ENCODE peak calls at places on chromosomes 11 and 22, in ten cellular contexts. O is EH; J is stomach; K is SK-N-SH; S is NCI-H774; V is GM12878; C is GM04503; I is NCI-H1092 treated with DMSO at 0.1 percent for 48 hours; Y is stimulated activated naive CD8-positive, alpha-beta T cell treated with anti-CD3 and anti-CD28 coated beads, Interleukin-15, Interleukin-2, amounts not matched to agents 100 U/mL and 50 U/mL, for 24 hours; Z is A549. U is an unnamed sample.

GRCh38 chr22:23888615-23889401 is 5.4 kb upstream of the MIF start:
- DNase-seq in O (peak; percentile 44), J (no peak), K (peak; percentile 55), S (no peak), V (no peak), C (no peak), I (no peak), Y (no peak), Z (peak; percentile 39), U (no peak)

GRCh38 chr22:42184852-42185251 is 54.2 kb upstream of the CYP2D6 start:
- DNase-seq in O (no peak), J (no peak), K (no peak), S (no peak), V (no peak), C (no peak), I (no peak), Y (no peak), Z (no peak), U (no peak)

GRCh38 chr11:6604081-6604626 is 580 bp downstream of the ILK start:
- DNase-seq in O (peak; percentile 78), J (peak; percentile 45), K (peak; percentile 73), S (no peak), V (no peak), C (no peak), I (peak; percentile 48), Y (peak; percentile 57), Z (peak; percentile 37), U (peak; percentile 77)

GRCh38 chr22:41762980-41763779 is 37.3 kb upstream of the CCDC134 start:
- DNase-seq in O (no peak), J (no peak), K (no peak), S (no peak), V (no peak), C (no peak), I (no peak), Y (peak; percentile 57), Z (peak; percentile 48), U (peak; percentile 50)

GRCh38 chr11:68397256-68397655 is 63.3 kb upstream of the PPP6R3 start:
- DNase-seq in O (no peak), J (no peak), K (no peak), S (no peak), V (no peak), C (no peak), I (no peak), Y (no peak), Z (no peak), U (no peak)

GRCh38 chr11:33248416-33248957 is 8.7 kb upstream of the HIPK3 start:
- DNase-seq in O (peak; percentile 87), J (no peak), K (no peak), S (no peak), V (no peak), C (peak; percentile 66), I (no peak), Y (no peak), Z (no peak), U (no peak)

GRCh38 chr11:12556155-12556554 is 118.1 kb upstream of the TEAD1 start:
- DNase-seq in O (peak; percentile 70), J (no peak), K (no peak), S (no peak), V (no peak), C (no peak), I (no peak), Y (no peak), Z (peak; percentile 5), U (peak; percentile 18)

GRCh38 chr11:73330569-73331093 is 22.6 kb downstream of the ARHGEF17 start:
- DNase-seq in O (peak; percentile 69), J (no peak), K (peak; percentile 71), S (no peak), V (no peak), C (no peak), I (no peak), Y (no peak), Z (peak; percentile 53), U (peak; percentile 56)

GRCh38 chr11:4639931-4640330 is 2.7 kb downstream of the OR51D1 start:
- DNase-seq in O (no peak), J (no peak), K (no peak), S (no peak), V (no peak), C (no peak), I (no peak), Y (no peak), Z (no peak), U (no peak)

GRCh38 chr11:12123177-12123576 is 12.8 kb downstream of the MICAL2 start:
- DNase-seq in O (peak; percentile 66), J (no peak), K (no peak), S (no peak), V (no peak), C (peak; percentile 37), I (no peak), Y (no peak), Z (no peak), U (no peak)

GRCh38 chr11:129967996-129968395 is 34.6 kb downstream of the PRDM10 start:
- DNase-seq in O (no peak), J (no peak), K (no peak), S (no peak), V (no peak), C (no peak), I (no peak), Y (no peak), Z (no peak), U (no peak)

GRCh38 chr11:128291835-128292234 is 295.5 kb downstream of the ETS1 start:
- DNase-seq in O (no peak), J (peak; percentile 55), K (no peak), S (no peak), V (no peak), C (no peak), I (no peak), Y (peak; percentile 71), Z (no peak), U (no peak)